ENCODE peak calls at places on chromosomes 7 and 10, in nine cellular contexts. One of them, this sample, is unnamed.

GRCh38 chr10:21924511-21924910 is 79.0 kb downstream of the DNAJC1 start:
- DNase-seq in NCI-H510A treated with DMSO at 0.1 percent for 48 hours: no peak
- DNase-seq in astrocyte of the cerebellum: no peak
- DNase-seq in left colon: no peak
- DNase-seq in effector memory CD4-positive, alpha-beta T cell: no peak
- DNase-seq in caudate nucleus: no peak
- DNase-seq in naive thymus-derived CD8-positive, alpha-beta T cell: no peak
- DNase-seq in central memory CD4-positive, alpha-beta T cell: no peak
- DNase-seq in HepG2: no peak
- DNase-seq in this sample: no peak

GRCh38 chr10:85713885-85714284 is 652.7 kb downstream of the GRID1 start:
- DNase-seq in NCI-H510A treated with DMSO at 0.1 percent for 48 hours: no peak
- DNase-seq in astrocyte of the cerebellum: no peak
- DNase-seq in left colon: no peak
- DNase-seq in effector memory CD4-positive, alpha-beta T cell: no peak
- DNase-seq in caudate nucleus: no peak
- DNase-seq in naive thymus-derived CD8-positive, alpha-beta T cell: no peak
- DNase-seq in central memory CD4-positive, alpha-beta T cell: no peak
- DNase-seq in HepG2: no peak
- DNase-seq in this sample: no peak

GRCh38 chr7:2032030-2032875 is 200.5 kb downstream of the MAD1L1 start:
- DNase-seq in NCI-H510A treated with DMSO at 0.1 percent for 48 hours: no peak
- DNase-seq in astrocyte of the cerebellum: peak
- DNase-seq in left colon: no peak
- DNase-seq in effector memory CD4-positive, alpha-beta T cell: no peak
- DNase-seq in caudate nucleus: no peak
- DNase-seq in naive thymus-derived CD8-positive, alpha-beta T cell: no peak
- DNase-seq in central memory CD4-positive, alpha-beta T cell: no peak
- DNase-seq in HepG2: no peak
- DNase-seq in this sample: no peak

GRCh38 chr7:140512317-140513000 is 33.2 kb upstream of the MKRN1 start:
- DNase-seq in NCI-H510A treated with DMSO at 0.1 percent for 48 hours: peak
- DNase-seq in astrocyte of the cerebellum: no peak
- DNase-seq in left colon: peak
- DNase-seq in effector memory CD4-positive, alpha-beta T cell: no peak
- DNase-seq in caudate nucleus: no peak
- DNase-seq in naive thymus-derived CD8-positive, alpha-beta T cell: no peak
- DNase-seq in central memory CD4-positive, alpha-beta T cell: no peak
- DNase-seq in HepG2: peak
- DNase-seq in this sample: peak

GRCh38 chr10:3393958-3394357 is 221.4 kb upstream of the PITRM1 start:
- DNase-seq in NCI-H510A treated with DMSO at 0.1 percent for 48 hours: no peak
- DNase-seq in astrocyte of the cerebellum: peak
- DNase-seq in left colon: no peak
- DNase-seq in effector memory CD4-positive, alpha-beta T cell: no peak
- DNase-seq in caudate nucleus: no peak
- DNase-seq in naive thymus-derived CD8-positive, alpha-beta T cell: no peak
- DNase-seq in central memory CD4-positive, alpha-beta T cell: no peak
- DNase-seq in HepG2: no peak
- DNase-seq in this sample: no peak

GRCh38 chr10:127989481-127989964 is 82.6 kb downstream of the PTPRE start:
- DNase-seq in NCI-H510A treated with DMSO at 0.1 percent for 48 hours: no peak
- DNase-seq in astrocyte of the cerebellum: no peak
- DNase-seq in left colon: no peak
- DNase-seq in effector memory CD4-positive, alpha-beta T cell: no peak
- DNase-seq in caudate nucleus: no peak
- DNase-seq in naive thymus-derived CD8-positive, alpha-beta T cell: no peak
- DNase-seq in central memory CD4-positive, alpha-beta T cell: no peak
- DNase-seq in HepG2: no peak
- DNase-seq in this sample: no peak

GRCh38 chr10:79985481-79986072 is 36.7 kb upstream of the SFTPD start:
- DNase-seq in NCI-H510A treated with DMSO at 0.1 percent for 48 hours: no peak
- DNase-seq in astrocyte of the cerebellum: no peak
- DNase-seq in left colon: no peak
- DNase-seq in effector memory CD4-positive, alpha-beta T cell: no peak
- DNase-seq in caudate nucleus: no peak
- DNase-seq in naive thymus-derived CD8-positive, alpha-beta T cell: no peak
- DNase-seq in central memory CD4-positive, alpha-beta T cell: no peak
- DNase-seq in HepG2: no peak
- DNase-seq in this sample: no peak

GRCh38 chr7:27154369-27154768 is 2.0 kb upstream of the HOXA3 start:
- DNase-seq in NCI-H510A treated with DMSO at 0.1 percent for 48 hours: no peak
- DNase-seq in astrocyte of the cerebellum: no peak
- DNase-seq in left colon: peak
- DNase-seq in effector memory CD4-positive, alpha-beta T cell: no peak
- DNase-seq in caudate nucleus: no peak
- DNase-seq in naive thymus-derived CD8-positive, alpha-beta T cell: no peak
- DNase-seq in central memory CD4-positive, alpha-beta T cell: no peak
- DNase-seq in HepG2: no peak
- DNase-seq in this sample: no peak

GRCh38 chr10:95181731-95182130 is 12.3 kb upstream of the ACSM6 start:
- DNase-seq in NCI-H510A treated with DMSO at 0.1 percent for 48 hours: no peak
- DNase-seq in astrocyte of the cerebellum: no peak
- DNase-seq in left colon: no peak
- DNase-seq in effector memory CD4-positive, alpha-beta T cell: no peak
- DNase-seq in caudate nucleus: no peak
- DNase-seq in naive thymus-derived CD8-positive, alpha-beta T cell: no peak
- DNase-seq in central memory CD4-positive, alpha-beta T cell: no peak
- DNase-seq in HepG2: peak
- DNase-seq in this sample: no peak

GRCh38 chr7:19772858-19773337 is 519 bp downstream of the TMEM196 start:
- DNase-seq in NCI-H510A treated with DMSO at 0.1 percent for 48 hours: peak
- DNase-seq in astrocyte of the cerebellum: peak
- DNase-seq in left colon: no peak
- DNase-seq in effector memory CD4-positive, alpha-beta T cell: no peak
- DNase-seq in caudate nucleus: no peak
- DNase-seq in naive thymus-derived CD8-positive, alpha-beta T cell: no peak
- DNase-seq in central memory CD4-positive, alpha-beta T cell: no peak
- DNase-seq in HepG2: no peak
- DNase-seq in this sample: no peak

GRCh38 chr7:46859963-46860475 is 721.9 kb downstream of the TNS3 start:
- DNase-seq in NCI-H510A treated with DMSO at 0.1 percent for 48 hours: no peak
- DNase-seq in astrocyte of the cerebellum: no peak
- DNase-seq in left colon: no peak
- DNase-seq in effector memory CD4-positive, alpha-beta T cell: no peak
- DNase-seq in caudate nucleus: no peak
- DNase-seq in naive thymus-derived CD8-positive, alpha-beta T cell: no peak
- DNase-seq in central memory CD4-positive, alpha-beta T cell: no peak
- DNase-seq in HepG2: no peak
- DNase-seq in this sample: no peak

GRCh38 chr7:33981686-33982424 is 76.5 kb downstream of the BMPER start:
- DNase-seq in NCI-H510A treated with DMSO at 0.1 percent for 48 hours: no peak
- DNase-seq in astrocyte of the cerebellum: no peak
- DNase-seq in left colon: no peak
- DNase-seq in effector memory CD4-positive, alpha-beta T cell: no peak
- DNase-seq in caudate nucleus: no peak
- DNase-seq in naive thymus-derived CD8-positive, alpha-beta T cell: no peak
- DNase-seq in central memory CD4-positive, alpha-beta T cell: no peak
- DNase-seq in HepG2: no peak
- DNase-seq in this sample: no peak

GRCh38 chr10:8049874-8050560 is 4.5 kb upstream of the GATA3 start:
- DNase-seq in NCI-H510A treated with DMSO at 0.1 percent for 48 hours: no peak
- DNase-seq in astrocyte of the cerebellum: no peak
- DNase-seq in left colon: no peak
- DNase-seq in effector memory CD4-positive, alpha-beta T cell: no peak
- DNase-seq in caudate nucleus: no peak
- DNase-seq in naive thymus-derived CD8-positive, alpha-beta T cell: no peak
- DNase-seq in central memory CD4-positive, alpha-beta T cell: no peak
- DNase-seq in HepG2: no peak
- DNase-seq in this sample: no peak

GRCh38 chr7:135768990-135769389 is 20.4 kb upstream of the FAM180A start:
- DNase-seq in NCI-H510A treated with DMSO at 0.1 percent for 48 hours: no peak
- DNase-seq in astrocyte of the cerebellum: no peak
- DNase-seq in left colon: no peak
- DNase-seq in effector memory CD4-positive, alpha-beta T cell: no peak
- DNase-seq in caudate nucleus: peak
- DNase-seq in naive thymus-derived CD8-positive, alpha-beta T cell: no peak
- DNase-seq in central memory CD4-positive, alpha-beta T cell: no peak
- DNase-seq in HepG2: no peak
- DNase-seq in this sample: no peak

GRCh38 chr10:114565066-114565465 is 93.0 kb downstream of the ABLIM1 start:
- DNase-seq in NCI-H510A treated with DMSO at 0.1 percent for 48 hours: no peak
- DNase-seq in astrocyte of the cerebellum: no peak
- DNase-seq in left colon: no peak
- DNase-seq in effector memory CD4-positive, alpha-beta T cell: no peak
- DNase-seq in caudate nucleus: no peak
- DNase-seq in naive thymus-derived CD8-positive, alpha-beta T cell: no peak
- DNase-seq in central memory CD4-positive, alpha-beta T cell: no peak
- DNase-seq in HepG2: no peak
- DNase-seq in this sample: no peak

This sample was measured in lung.